ENCODE peak calls at places on chromosomes 6 and 20, in five cellular contexts. N is endothelial cell of umbilical vein, J is prostate gland, T is heart left ventricle, K is Peyer's patch. P is an unnamed sample.

GRCh38 chr20:3072530-3073250 is 1.3 kb downstream of the OXT start:
- DNase-seq in N (no peak), J (no peak), T (no peak), K (no peak), P (no peak)

GRCh38 chr6:106556368-106556960 is 72.8 kb downstream of the RTN4IP1 start:
- DNase-seq in N (peak), J (no peak), T (no peak), K (no peak), P (peak)

GRCh38 chr6:67683960-67684359 is 951.1 kb upstream of the ADGRB3 start:
- DNase-seq in N (peak), J (no peak), T (no peak), K (no peak), P (no peak)

GRCh38 chr6:157597461-157598312 is 216.7 kb downstream of the ZDHHC14 start:
- DNase-seq in N (peak), J (peak), T (peak), K (peak), P (peak)

GRCh38 chr6:149909701-149910470 is 12.0 kb upstream of the RAET1E start:
- DNase-seq in N (no peak), J (no peak), T (no peak), K (peak), P (no peak)

GRCh38 chr20:51354769-51355319 is 187.7 kb downstream of the NFATC2 start:
- DNase-seq in N (peak), J (no peak), T (no peak), K (no peak), P (no peak)

GRCh38 chr20:1267161-1267560 is 1.1 kb downstream of the SNPH start:
- DNase-seq in N (no peak), J (no peak), T (no peak), K (no peak), P (no peak)

GRCh38 chr6:42402184-42402583 is 49.5 kb downstream of the TRERF1 start:
- DNase-seq in N (no peak), J (no peak), T (no peak), K (peak), P (no peak)

GRCh38 chr6:70080443-70081062 is 214.2 kb downstream of the COL19A1 start:
- DNase-seq in N (no peak), J (no peak), T (no peak), K (no peak), P (no peak)

GRCh38 chr20:35607003-35607735 is 8.5 kb upstream of the SPAG4 start:
- DNase-seq in N (no peak), J (no peak), T (no peak), K (no peak), P (no peak)

GRCh38 chr6:132730560-132730959 is 16.7 kb upstream of the VNN1 start:
- DNase-seq in N (no peak), J (no peak), T (no peak), K (no peak), P (no peak)

GRCh38 chr6:56961151-56961550 is 6.2 kb downstream of the BEND6 start:
- DNase-seq in N (no peak), J (no peak), T (no peak), K (no peak), P (no peak)

GRCh38 chr6:116316772-116317467 is 37.2 kb upstream of the TSPYL1 start:
- DNase-seq in N (no peak), J (no peak), T (no peak), K (no peak), P (no peak)

GRCh38 chr6:113882341-113882740 is 25.2 kb downstream of the MARCKS start:
- DNase-seq in N (no peak), J (no peak), T (no peak), K (no peak), P (no peak)

GRCh38 chr6:2782356-2782708 is 17.1 kb downstream of the WRNIP1 start:
- DNase-seq in N (no peak), J (no peak), T (no peak), K (no peak), P (no peak)
- TF ChIP-seq POLR2A in N (no peak), J (no peak), T (no peak), K (no peak), P (no peak)

GRCh38 chr20:47187450-47188195 is 168.9 kb downstream of the ZMYND8 start:
- DNase-seq in N (no peak), J (no peak), T (no peak), K (no peak), P (no peak)
- TF ChIP-seq POLR2A in N (no peak), J (no peak), T (no peak), K (no peak), P (no peak)

GRCh38 chr6:79028641-79029314 is 49.3 kb downstream of the PHIP start:
- DNase-seq in N (no peak), J (no peak), T (no peak), K (no peak), P (no peak)
- TF ChIP-seq POLR2A in N (no peak), J (no peak), T (no peak), K (no peak), P (no peak)

DNA sequence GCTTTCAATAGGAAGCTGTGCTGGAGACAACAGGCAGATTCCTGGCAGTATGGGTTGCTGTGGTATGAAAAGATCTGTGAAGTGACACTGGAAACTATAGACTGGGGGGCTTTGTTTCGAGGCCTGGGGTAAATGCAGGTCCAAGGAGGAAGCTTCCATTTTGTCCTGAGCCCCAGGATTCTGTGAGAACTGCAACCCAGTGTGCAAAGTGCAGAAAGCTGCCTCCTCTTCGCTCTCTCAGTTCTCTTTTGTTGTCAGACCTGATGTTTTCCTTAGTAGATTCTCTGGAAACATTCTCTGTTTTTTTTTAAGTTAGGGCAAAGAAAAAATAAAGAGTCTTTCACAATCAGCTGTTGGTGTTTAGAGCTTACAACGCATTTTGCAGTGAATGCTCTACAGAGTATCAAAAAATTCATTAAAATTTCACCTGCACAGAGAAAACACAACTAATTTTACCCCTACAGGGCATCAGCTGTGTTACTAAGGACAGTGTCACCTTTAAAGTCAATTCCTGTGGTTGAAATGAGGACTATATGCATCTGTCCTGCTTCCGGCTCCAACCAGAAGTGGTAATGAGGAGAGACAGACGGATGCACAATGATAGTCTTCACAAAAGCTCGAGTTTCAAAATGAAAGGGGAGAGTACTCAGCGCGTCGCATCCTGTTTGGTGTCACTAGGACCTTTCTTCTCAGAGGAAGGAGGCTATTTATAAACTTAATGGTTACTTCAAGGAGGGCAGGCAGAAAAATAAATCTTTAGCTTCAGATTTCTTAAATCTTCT is 86.7 kb downstream of the LYRM4 start:
- DNase-seq in N (no peak), J (no peak), T (no peak), K (peak), P (no peak)
- TF ChIP-seq POLR2A in N (no peak), J (no peak), T (no peak), K (no peak), P (no peak)

GRCh38 chr6:102759415-102759814 is 1365.9 kb downstream of the GRIK2 start:
- DNase-seq in N (no peak), J (no peak), T (no peak), K (no peak), P (no peak)

GRCh38 chr6:102763886-102764285 is 1370.4 kb downstream of the GRIK2 start:
- DNase-seq in N (no peak), J (no peak), T (no peak), K (no peak), P (no peak)

GRCh38 chr6:102766946-102767345 is 1373.4 kb downstream of the GRIK2 start:
- DNase-seq in N (no peak), J (no peak), T (no peak), K (no peak), P (no peak)

GRCh38 chr6:102764317-102764716 is 1370.8 kb downstream of the GRIK2 start:
- DNase-seq in N (no peak), J (no peak), T (no peak), K (no peak), P (no peak)
- TF ChIP-seq POLR2A in N (no peak), J (no peak), T (no peak), K (no peak), P (no peak)

DNA sequence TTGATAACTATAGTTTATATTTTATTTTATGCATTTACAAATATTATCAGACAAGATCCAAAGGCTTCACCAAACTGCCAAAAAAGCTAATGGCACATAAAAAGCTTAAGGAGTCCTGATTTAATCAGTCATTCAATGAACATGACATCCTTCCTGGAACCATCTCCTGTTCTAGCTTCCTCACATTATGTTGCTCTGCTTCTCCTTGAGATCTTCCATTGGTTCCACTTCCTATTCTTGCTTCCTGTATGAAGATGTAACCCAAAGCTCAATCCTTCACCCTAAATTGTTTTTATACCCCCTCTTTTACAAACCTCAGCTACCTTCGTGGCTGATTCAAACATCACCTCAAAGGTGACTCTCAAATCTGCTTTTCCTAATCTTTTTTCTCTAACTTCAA is 4.5 kb upstream of the BRD2 start:
- DNase-seq in N (no peak), J (no peak), T (no peak), K (no peak), P (no peak)
- TF ChIP-seq POLR2A in N (no peak), J (no peak), T (no peak), K (no peak), P (no peak)

GRCh38 chr20:22667198-22667597 is 82.8 kb upstream of the FOXA2 start:
- DNase-seq in N (no peak), J (no peak), T (no peak), K (no peak), P (no peak)

GRCh38 chr20:22663528-22664025 is 79.2 kb upstream of the FOXA2 start:
- DNase-seq in N (no peak), J (no peak), T (no peak), K (no peak), P (no peak)
- TF ChIP-seq POLR2A in N (no peak), J (no peak), T (no peak), K (no peak), P (no peak)

DNA sequence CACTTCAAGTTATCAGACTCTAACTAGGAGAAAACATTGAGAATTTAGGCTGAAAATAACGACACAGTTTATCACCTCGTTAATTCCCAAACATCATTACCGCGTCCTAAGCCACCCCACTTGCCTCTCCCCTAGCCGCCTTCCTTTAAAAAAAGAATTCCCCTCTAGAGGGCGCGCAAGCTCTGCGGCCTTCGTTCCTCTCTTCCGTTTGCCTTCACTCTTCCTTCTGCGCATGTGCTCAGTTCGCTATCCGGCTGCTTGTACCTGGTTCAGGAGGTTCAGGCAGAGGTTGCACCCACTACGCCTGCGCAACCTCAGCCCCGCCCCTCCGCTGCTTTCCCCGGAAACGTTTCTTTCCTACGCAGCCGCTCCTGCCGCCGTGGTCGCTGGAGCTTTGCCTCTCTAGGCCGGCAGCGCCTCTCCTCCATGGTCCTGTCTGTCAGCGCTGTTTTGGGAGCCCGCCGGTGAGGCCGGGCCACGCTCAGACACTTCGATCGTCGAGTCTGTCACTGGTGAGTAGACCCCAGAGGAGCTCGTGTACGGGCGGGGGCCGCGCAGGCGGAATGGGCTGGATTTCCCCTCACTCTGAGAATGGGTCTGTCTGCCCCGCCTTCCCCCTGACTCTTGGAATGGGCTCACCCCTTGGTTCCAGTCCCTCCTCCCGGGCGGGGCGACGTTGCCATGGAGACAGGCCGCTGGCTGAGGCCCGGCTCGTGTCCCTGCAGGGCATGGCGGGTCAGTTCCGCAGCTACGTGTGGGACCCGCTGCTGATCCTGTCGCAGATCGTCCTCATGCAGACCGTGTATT is at the start of gene SYS1:
- DNase-seq in N (peak), J (peak), T (peak), K (peak), P (peak)
- TF ChIP-seq POLR2A in N (peak), J (peak), T (peak), K (peak), P (peak)

GRCh38 chr20:58899518-58899917 is 47.0 kb downstream of the GNAS start:
- DNase-seq in N (no peak), J (no peak), T (no peak), K (no peak), P (no peak)
- TF ChIP-seq POLR2A in N (no peak), J (no peak), T (no peak), K (no peak), P (no peak)

GRCh38 chr6:151391471-151392428 is at the start of gene ZBTB2:
- DNase-seq in N (peak), J (peak), T (peak), K (peak), P (peak)
- TF ChIP-seq POLR2A in N (no peak), J (no peak), T (no peak), K (no peak), P (peak)

P was measured in erythroblast.